ENCODE peak calls at places on chromosomes 6 and 20, in five cellular contexts. P, C, J, S and T are unnamed samples.

GRCh38 chr6:157036245-157036681 is 259.1 kb downstream of the ARID1B start:
- DNase-seq in J (peak), C (no peak), S (no peak), P (peak), T (no peak)

GRCh38 chr6:57256541-57256940 is 34.4 kb upstream of the RAB23 start:
- DNase-seq in C (no peak), J (no peak), P (peak), S (no peak), T (no peak)

GRCh38 chr6:111591370-111591900 is 14.2 kb downstream of the TRAF3IP2 start:
- DNase-seq in J (peak), S (peak), C (no peak), P (peak), T (no peak)

GRCh38 chr6:130482645-130483390 is 117.0 kb downstream of the TMEM200A start:
- DNase-seq in P (peak), C (no peak), J (no peak), S (no peak), T (no peak)

GRCh38 chr6:47587503-47587902 is 109.9 kb downstream of the CD2AP start:
- DNase-seq in P (peak), J (no peak), C (no peak), S (no peak), T (no peak)

GRCh38 chr6:147910254-147910653 is 401.8 kb downstream of the SAMD5 start:
- DNase-seq in C (no peak), P (no peak), J (no peak), S (no peak), T (no peak)

GRCh38 chr6:53992522-53992921 is 118.7 kb upstream of the MLIP start:
- DNase-seq in J (no peak), P (no peak), S (no peak), C (no peak), T (no peak)

GRCh38 chr20:61608275-61609085 is 356.4 kb downstream of the CDH4 start:
- DNase-seq in J (peak), C (peak), P (no peak), S (no peak), T (peak)

GRCh38 chr6:43496370-43497128 is 13.6 kb downstream of the LRRC73 start:
- DNase-seq in S (no peak), J (peak), C (peak), P (peak), T (peak)

GRCh38 chr6:89242574-89243330 is 25.6 kb upstream of the GABRR1 start:
- DNase-seq in C (no peak), P (peak), S (no peak), J (peak), T (peak)

GRCh38 chr6:35605600-35605999 is 83.1 kb downstream of the FKBP5 start:
- DNase-seq in P (no peak), J (no peak), C (no peak), S (no peak), T (no peak)